ENCODE peak calls at places on chromosomes 6 and 20, in nine cellular contexts. N is T-cell; M is astrocyte of the spinal cord; K is NCI-H2081; Y is H54; X is activated CD8-positive, alpha-beta T cell treated with anti-CD3 and anti-CD28 coated beads, Interleukin-2, amount 10 ng/mL, durations not matched to agents 7 days and 5 days; G is GM12865; H is non-pigmented ciliary epithelial cell; T is activated CD4-positive, alpha-beta T cell treated with anti-CD3 and anti-CD28 coated beads for 36 hours. Q is an unnamed sample.

GRCh38 chr20:20561841-20562240 is 150.6 kb downstream of the RALGAPA2 start:
- DNase-seq in N (no peak), M (no peak), K (no peak), Y (no peak), X (no peak), G (peak), H (no peak), T (no peak), Q (no peak)

GRCh38 chr6:218153-219018 is 73.9 kb upstream of the DUSP22 start:
- DNase-seq in N (no peak), M (no peak), K (no peak), Y (no peak), X (no peak), G (peak), H (no peak), T (peak), Q (peak)

GRCh38 chr20:50099565-50099991 is 13.4 kb downstream of the UBE2V1 start:
- DNase-seq in N (no peak), M (no peak), K (no peak), Y (no peak), X (no peak), G (no peak), H (no peak), T (no peak), Q (peak)

GRCh38 chr20:571754-572331 is 28.3 kb upstream of the CSNK2A1 start:
- DNase-seq in N (no peak), M (no peak), K (no peak), Y (no peak), X (no peak), G (no peak), H (no peak), T (no peak), Q (peak)

GRCh38 chr6:148044261-148044731 is 298.3 kb upstream of the SASH1 start:
- DNase-seq in N (no peak), M (peak), K (no peak), Y (no peak), X (no peak), G (no peak), H (no peak), T (no peak), Q (no peak)

GRCh38 chr6:56357616-56358373 is 110.4 kb upstream of the COL21A1 start:
- DNase-seq in N (no peak), M (peak), K (no peak), Y (no peak), X (no peak), G (peak), H (no peak), T (no peak), Q (no peak)

GRCh38 chr6:107806675-107807074 is 17.4 kb downstream of the SCML4 start:
- DNase-seq in N (no peak), M (no peak), K (no peak), Y (no peak), X (peak), G (no peak), H (no peak), T (no peak), Q (no peak)

GRCh38 chr20:2822073-2822472 is 5.9 kb downstream of the TMEM239 start:
- DNase-seq in N (peak), M (peak), K (no peak), Y (no peak), X (peak), G (peak), H (no peak), T (peak), Q (peak)

GRCh38 chr6:106114492-106114891 is 28.4 kb downstream of the PRDM1 start:
- DNase-seq in N (peak), M (no peak), K (no peak), Y (no peak), X (peak), G (peak), H (no peak), T (peak), Q (no peak)

GRCh38 chr6:14070457-14070856 is 47.1 kb upstream of the CD83 start:
- DNase-seq in N (no peak), M (no peak), K (no peak), Y (no peak), X (no peak), G (no peak), H (no peak), T (no peak), Q (no peak)

GRCh38 chr6:10610289-10610688 is 84.1 kb downstream of the C6orf52 start:
- DNase-seq in N (no peak), M (no peak), K (no peak), Y (no peak), X (no peak), G (no peak), H (no peak), T (no peak), Q (no peak)

GRCh38 chr20:22626501-22626900 is 42.1 kb upstream of the FOXA2 start:
- DNase-seq in N (no peak), M (no peak), K (no peak), Y (no peak), X (no peak), G (no peak), H (no peak), T (no peak), Q (no peak)

GRCh38 chr6:169907419-169908115 is 156.1 kb downstream of the ERMARD start:
- DNase-seq in N (no peak), M (no peak), K (no peak), Y (no peak), X (no peak), G (no peak), H (no peak), T (no peak), Q (no peak)

GRCh38 chr6:1049900-1050299 is 262.0 kb upstream of the FOXQ1 start:
- DNase-seq in N (no peak), M (no peak), K (no peak), Y (no peak), X (no peak), G (no peak), H (no peak), T (no peak), Q (no peak)

GRCh38 chr6:16103708-16104107 is 25.2 kb upstream of the MYLIP start:
- DNase-seq in N (no peak), M (no peak), K (no peak), Y (no peak), X (no peak), G (no peak), H (no peak), T (no peak), Q (no peak)

GRCh38 chr6:136873733-136874132 is 48.4 kb upstream of the SLC35D3 start:
- DNase-seq in N (no peak), M (peak), K (no peak), Y (no peak), X (no peak), G (peak), H (no peak), T (no peak), Q (no peak)

GRCh38 chr20:58046311-58046710 is 182.1 kb downstream of the ANKRD60 start:
- DNase-seq in N (no peak), M (no peak), K (no peak), Y (no peak), X (no peak), G (no peak), H (no peak), T (no peak), Q (no peak)

GRCh38 chr6:33417127-33417902 is 592 bp downstream of the CUTA start:
- DNase-seq in N (no peak), M (peak), K (no peak), Y (peak), X (peak), G (peak), H (peak), T (peak), Q (no peak)

GRCh38 chr6:75880305-75880704 is 131.3 kb downstream of the MYO6 start:
- DNase-seq in N (no peak), M (no peak), K (no peak), Y (no peak), X (no peak), G (no peak), H (no peak), T (no peak), Q (no peak)

GRCh38 chr6:154157082-154157481 is 118.0 kb downstream of the OPRM1 start:
- DNase-seq in N (no peak), M (no peak), K (no peak), Y (no peak), X (peak), G (peak), H (no peak), T (peak), Q (no peak)

GRCh38 chr6:3031857-3032256 is 32.2 kb downstream of the NQO2 start:
- DNase-seq in N (no peak), M (no peak), K (no peak), Y (no peak), X (no peak), G (peak), H (no peak), T (peak), Q (peak)

GRCh38 chr20:59783020-59784010 is 150.1 kb downstream of the SYCP2 start:
- DNase-seq in N (no peak), M (peak), K (peak), Y (peak), X (peak), G (peak), H (no peak), T (peak), Q (peak)

GRCh38 chr6:97394160-97394748 is 111.2 kb upstream of the MMS22L start:
- DNase-seq in N (peak), M (peak), K (peak), Y (peak), X (peak), G (peak), H (no peak), T (peak), Q (peak)